ENCODE peak calls at places on chromosome 5, in ten cellular contexts. W is WTC11, F is spleen, I is omental fat pad, B is Peyer's patch, R is endothelial cell, O is OCI-LY7, E is dorsolateral prefrontal cortex, Q is ascending aorta, P is GM20000. Z is an unnamed sample.

GRCh38 chr5:54895816-54896341 is 89.5 kb downstream of the ESM1 start:
- DNase-seq in Q (no peak), W (peak; percentile 17), I (no peak), R (peak; percentile 21), E (peak; percentile 24), P (no peak), F (no peak), B (no peak), O (peak; percentile 10), Z (no peak)

GRCh38 chr5:57822651-57823050 is 340.0 kb upstream of the ACTBL2 start:
- DNase-seq in Q (no peak), R (no peak), F (no peak), O (no peak), I (no peak), W (no peak), E (no peak), P (no peak), B (no peak), Z (no peak)

GRCh38 chr5:172496671-172497371 is 42.5 kb upstream of the SH3PXD2B start:
- DNase-seq in P (peak; percentile 4), I (no peak), E (peak; percentile 21), F (no peak), R (no peak), W (no peak), B (no peak), Q (peak; percentile 64), O (no peak), Z (no peak)

GRCh38 chr5:68673451-68674180 is 420.2 kb upstream of the SLC30A5 start:
- DNase-seq in F (no peak), R (no peak), E (no peak), Q (no peak), B (no peak), O (no peak), P (no peak), W (no peak), I (no peak), Z (no peak)

GRCh38 chr5:119315516-119315949 is 40.3 kb upstream of the TNFAIP8 start:
- DNase-seq in E (no peak), P (peak; percentile 69), F (peak; percentile 77), Q (no peak), I (no peak), W (no peak), B (no peak), O (peak; percentile 81), R (no peak), Z (no peak)

GRCh38 chr5:9496801-9497200 is 49.1 kb downstream of the SEMA5A start:
- DNase-seq in O (no peak), B (no peak), R (no peak), W (no peak), Q (no peak), I (no peak), E (no peak), P (no peak), F (no peak), Z (no peak)

GRCh38 chr5:132747064-132747692 is at the start of gene CCNI2:
- DNase-seq in E (no peak), B (peak; percentile 84), I (no peak), Q (no peak), O (no peak), P (peak; percentile 84), R (peak; percentile 32), F (peak; percentile 85), W (peak; percentile 52), Z (no peak)

GRCh38 chr5:151157426-151158286 is at the start of gene ANXA6:
- DNase-seq in I (peak; percentile 36), R (peak; percentile 74), P (peak; percentile 80), Q (peak; percentile 93), F (peak; percentile 96), W (peak; percentile 76), E (peak; percentile 84), B (peak; percentile 77), O (no peak), Z (peak; percentile 60)

GRCh38 chr5:36585696-36586095 is 20.7 kb upstream of the SLC1A3 start:
- DNase-seq in F (no peak), E (no peak), O (no peak), R (no peak), W (no peak), I (no peak), P (no peak), B (no peak), Q (no peak), Z (no peak)

GRCh38 chr5:93512799-93513198 is 68.2 kb downstream of the NR2F1-AS1 start:
- DNase-seq in P (no peak), R (no peak), B (no peak), E (no peak), O (no peak), W (no peak), F (no peak), I (no peak), Q (no peak), Z (no peak)

GRCh38 chr5:96809898-96810297 is 2.2 kb upstream of the ERAP1 start:
- DNase-seq in O (no peak), F (no peak), W (no peak), E (no peak), I (no peak), B (no peak), Q (no peak), R (no peak), P (no peak), Z (no peak)

GRCh38 chr5:40677456-40677855 is 2.3 kb upstream of the PTGER4 start:
- DNase-seq in R (no peak), B (no peak), W (no peak), I (no peak), O (no peak), P (no peak), E (no peak), Q (no peak), F (no peak), Z (no peak)

GRCh38 chr5:147143215-147143614 is 91.6 kb upstream of the STK32A start:
- DNase-seq in E (no peak), W (no peak), F (no peak), B (no peak), Q (no peak), P (no peak), I (no peak), R (no peak), O (no peak), Z (no peak)

GRCh38 chr5:133977161-133977787 is 8.8 kb upstream of the C5orf15 start:
- DNase-seq in W (no peak), E (no peak), P (peak; percentile 26), B (no peak), I (no peak), F (no peak), Q (no peak), O (no peak), R (no peak), Z (no peak)

GRCh38 chr5:57184322-57184721 is 10.5 kb downstream of the GPBP1 start:
- DNase-seq in F (no peak), R (no peak), B (no peak), W (no peak), Q (no peak), P (no peak), E (no peak), O (peak; percentile 54), I (no peak), Z (no peak)

GRCh38 chr5:139796061-139796806 is 626 bp downstream of the PSD2 start:
- DNase-seq in F (no peak), Q (no peak), E (peak; percentile 60), R (no peak), B (peak; percentile 44), O (no peak), P (no peak), I (no peak), W (peak; percentile 48), Z (no peak)

GRCh38 chr5:102802704-102803458 is 47.8 kb downstream of the PAM start:
- DNase-seq in F (no peak), Q (no peak), E (no peak), O (no peak), P (no peak), I (no peak), W (no peak), B (no peak), R (no peak), Z (no peak)

DNA sequence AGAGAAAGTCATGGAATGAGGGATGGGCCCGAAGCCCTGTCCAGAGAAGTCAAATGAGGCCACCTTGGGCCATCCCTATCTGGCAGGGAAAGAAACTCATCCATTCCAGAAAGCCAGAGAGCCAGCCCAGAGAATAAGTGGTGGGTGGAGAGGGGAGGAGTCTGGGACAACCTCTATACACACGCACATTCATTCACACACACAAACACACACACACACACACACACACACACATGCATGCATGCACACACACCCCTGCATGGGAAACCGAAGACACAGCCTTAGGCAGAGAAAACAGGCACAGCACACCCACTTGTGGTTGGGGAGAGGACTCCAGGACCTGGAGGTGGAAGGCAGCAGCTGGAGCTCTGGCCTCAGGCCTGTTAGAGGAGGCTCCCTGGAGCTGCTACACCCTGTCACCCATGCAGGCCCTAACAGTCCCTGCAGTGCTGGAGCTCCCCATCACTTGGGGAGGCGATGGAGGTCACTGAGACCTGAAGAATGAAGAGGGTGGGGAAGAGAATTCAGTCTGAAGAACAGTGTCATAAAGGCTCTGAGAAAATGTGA is 38.0 kb downstream of the TGFBI start:
- DNase-seq in Q (peak; percentile 61), W (no peak), E (no peak), P (no peak), R (no peak), O (peak; percentile 24), F (no peak), I (no peak), B (no peak), Z (no peak)
- TF ChIP-seq CTCF in Q (no peak), W (no peak), E (no peak), P (no peak), R (no peak), O (no peak), F (no peak), I (no peak), B (peak; percentile 16), Z (no peak)

DNA sequence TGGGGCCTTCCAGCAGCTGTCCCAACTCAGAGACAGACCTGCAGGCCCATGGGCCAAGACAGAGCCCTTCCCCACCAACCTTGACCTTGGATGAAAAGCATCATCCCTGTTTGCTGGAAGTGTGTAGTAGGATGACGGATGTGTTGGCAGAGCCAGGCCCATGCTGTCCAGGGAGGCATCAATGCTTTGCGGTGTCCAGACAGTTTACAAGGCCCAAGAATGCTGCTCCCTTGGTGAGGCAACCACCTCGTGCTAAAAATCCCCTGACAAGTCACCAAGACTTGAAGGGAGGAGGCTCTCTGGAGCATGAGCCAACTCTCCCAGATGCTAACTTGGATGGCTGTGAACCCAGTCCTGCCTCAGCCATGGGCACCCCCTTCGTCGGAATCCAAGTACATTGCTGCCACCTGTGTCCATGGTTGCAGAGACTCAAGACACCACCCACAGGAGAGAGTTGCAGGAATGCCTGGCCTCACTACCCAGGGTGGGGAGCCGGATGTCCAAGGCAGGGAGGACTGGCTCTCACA is 9.6 kb upstream of the NKD2 start:
- DNase-seq in B (no peak), R (no peak), F (no peak), I (peak; percentile 14), E (no peak), Q (peak; percentile 60), W (peak; percentile 5), O (no peak), P (no peak), Z (peak; percentile 36)
- TF ChIP-seq CTCF in B (no peak), R (no peak), F (no peak), I (no peak), E (no peak), Q (no peak), W (no peak), O (no peak), P (no peak), Z (no peak)

GRCh38 chr5:170268153-170268689 is 29.4 kb downstream of the LCP2 start:
- DNase-seq in E (no peak), R (no peak), P (no peak), F (no peak), B (no peak), W (no peak), I (no peak), Q (no peak), O (no peak), Z (no peak)
- TF ChIP-seq CTCF in E (peak; percentile 2), R (peak; percentile 33), P (no peak), F (no peak), B (no peak), W (no peak), I (no peak), Q (no peak), O (peak; percentile 42), Z (peak; percentile 17)

GRCh38 chr5:423233-423565 is 19.8 kb upstream of the EXOC3 start:
- DNase-seq in I (no peak), P (no peak), W (no peak), B (no peak), Q (no peak), F (peak; percentile 66), E (no peak), O (no peak), R (no peak), Z (peak; percentile 38)
- TF ChIP-seq CTCF in I (no peak), P (no peak), W (no peak), B (no peak), Q (no peak), F (no peak), E (no peak), O (no peak), R (no peak), Z (no peak)

Z was measured in CD14-positive monocyte.